ENCODE peak calls at places on chromosome 22, in nine cellular contexts. J is GF-D8; P is A549; U is stimulated activated naive CD8-positive, alpha-beta T cell treated with anti-CD3 and anti-CD28 coated beads, Interleukin-15, Interleukin-2, amounts not matched to agents 100 U/mL and 50 U/mL, for 24 hours; G is kidney; L is posterior cingulate gyrus; V is lower leg skin; M is AG04450; W is RKO. A is an unnamed sample.

GRCh38 chr22:29014301-29014700 is 47.3 kb downstream of the C22orf31 start:
- DNase-seq in J (no peak), P (no peak), U (no peak), G (no peak), L (no peak), V (no peak), M (no peak), W (no peak), A (no peak)

GRCh38 chr22:30270841-30271240 is 4.2 kb upstream of the OSM start:
- DNase-seq in J (peak; percentile 84), P (no peak), U (no peak), G (peak; percentile 85), L (no peak), V (peak; percentile 95), M (no peak), W (peak; percentile 59), A (no peak)

GRCh38 chr22:44399196-44399837 is 86.6 kb upstream of the SHISAL1 start:
- DNase-seq in J (no peak), P (no peak), U (no peak), G (peak; percentile 30), L (peak; percentile 4), V (peak; percentile 69), M (no peak), W (no peak), A (no peak)

GRCh38 chr22:26298605-26299310 is 129.5 kb downstream of the SEZ6L start:
- DNase-seq in J (no peak), P (no peak), U (no peak), G (no peak), L (no peak), V (peak; percentile 61), M (no peak), W (no peak), A (no peak)

GRCh38 chr22:44776535-44777363 is 24.4 kb downstream of the ARHGAP8 start:
- DNase-seq in J (no peak), P (no peak), U (no peak), G (peak; percentile 75), L (no peak), V (no peak), M (no peak), W (no peak), A (no peak)

GRCh38 chr22:30178180-30179126 is 68.1 kb downstream of the LIF start:
- DNase-seq in J (no peak), P (no peak), U (peak; percentile 52), G (no peak), L (no peak), V (no peak), M (no peak), W (no peak), A (peak; percentile 49)

GRCh38 chr22:27110985-27111451 is 453.6 kb downstream of the MIAT start:
- DNase-seq in J (no peak), P (peak; percentile 78), U (no peak), G (no peak), L (no peak), V (no peak), M (no peak), W (no peak), A (no peak)

GRCh38 chr22:22358136-22358535 is 113.5 kb downstream of the VPREB1 start:
- DNase-seq in J (no peak), P (no peak), U (no peak), G (no peak), L (no peak), V (no peak), M (no peak), W (no peak), A (no peak)

GRCh38 chr22:27719535-27720227 is 81.9 kb downstream of the MN1 start:
- DNase-seq in J (no peak), P (peak; percentile 69), U (no peak), G (no peak), L (peak; percentile 68), V (peak; percentile 88), M (no peak), W (peak; percentile 8), A (peak; percentile 63)

GRCh38 chr22:39368402-39368801 is 18.6 kb downstream of the SYNGR1 start:
- DNase-seq in J (no peak), P (no peak), U (no peak), G (no peak), L (no peak), V (no peak), M (no peak), W (no peak), A (no peak)

GRCh38 chr22:41908409-41909289 is 6.2 kb downstream of the SHISA8 start:
- DNase-seq in J (no peak), P (no peak), U (no peak), G (no peak), L (no peak), V (no peak), M (no peak), W (no peak), A (no peak)

GRCh38 chr22:40056163-40056958 is 61.6 kb downstream of the FAM83F start:
- DNase-seq in J (peak; percentile 40), P (no peak), U (no peak), G (no peak), L (no peak), V (no peak), M (no peak), W (no peak), A (no peak)

GRCh38 chr22:49214976-49215375 is 612.7 kb downstream of the BRD1 start:
- DNase-seq in J (no peak), P (no peak), U (no peak), G (peak; percentile 53), L (no peak), V (peak; percentile 56), M (no peak), W (no peak), A (no peak)

GRCh38 chr22:25395915-25396314 is 168.6 kb upstream of the GRK3 start:
- DNase-seq in J (no peak), P (no peak), U (peak; percentile 22), G (peak; percentile 34), L (no peak), V (no peak), M (no peak), W (no peak), A (no peak)

GRCh38 chr22:17606472-17606871 is 22.1 kb downstream of the ATP6V1E1 start:
- DNase-seq in J (no peak), P (no peak), U (no peak), G (no peak), L (no peak), V (no peak), M (peak; percentile 16), W (no peak), A (no peak)

GRCh38 chr22:36331912-36332622 is 55.7 kb downstream of the MYH9 start:
- DNase-seq in J (peak; percentile 56), P (no peak), U (peak; percentile 71), G (peak; percentile 93), L (peak; percentile 54), V (peak; percentile 96), M (no peak), W (no peak), A (no peak)

GRCh38 chr22:46437990-46438389 is 99.4 kb downstream of the CELSR1 start:
- DNase-seq in J (no peak), P (no peak), U (no peak), G (no peak), L (no peak), V (no peak), M (no peak), W (no peak), A (no peak)

GRCh38 chr22:42134033-42135020 is 3.7 kb upstream of the CYP2D6 start:
- DNase-seq in J (no peak), P (no peak), U (no peak), G (peak; percentile 70), L (no peak), V (peak; percentile 83), M (no peak), W (no peak), A (no peak)

GRCh38 chr22:27637604-27638003 is 164.0 kb downstream of the MN1 start:
- DNase-seq in J (no peak), P (no peak), U (no peak), G (no peak), L (no peak), V (no peak), M (no peak), W (no peak), A (no peak)

GRCh38 chr22:23533328-23533762 is 46.7 kb downstream of the IGLL1 start:
- DNase-seq in J (no peak), P (peak; percentile 58), U (peak; percentile 48), G (peak; percentile 61), L (no peak), V (no peak), M (no peak), W (peak; percentile 36), A (peak; percentile 66)

GRCh38 chr22:39543095-39543494 is 10.5 kb upstream of the RPS19BP1 start:
- DNase-seq in J (no peak), P (peak; percentile 35), U (no peak), G (no peak), L (no peak), V (no peak), M (no peak), W (no peak), A (peak; percentile 68)

GRCh38 chr22:40674274-40674673 is 5.0 kb upstream of the MCHR1 start:
- DNase-seq in J (no peak), P (no peak), U (no peak), G (no peak), L (no peak), V (no peak), M (no peak), W (no peak), A (no peak)

GRCh38 chr22:20209761-20210250 is 58.3 kb downstream of the RTN4R start:
- DNase-seq in J (no peak), P (no peak), U (no peak), G (no peak), L (no peak), V (no peak), M (no peak), W (no peak), A (no peak)

GRCh38 chr22:42202669-42203068 is 67.8 kb downstream of the TCF20 start:
- DNase-seq in J (no peak), P (no peak), U (peak; percentile 44), G (no peak), L (no peak), V (no peak), M (peak; percentile 21), W (no peak), A (no peak)

GRCh38 chr22:43956805-43957463 is 1.7 kb downstream of the SAMM50 start:
- DNase-seq in J (no peak), P (no peak), U (no peak), G (no peak), L (no peak), V (no peak), M (no peak), W (no peak), A (no peak)

GRCh38 chr22:27405672-27406388 is 395.7 kb downstream of the MN1 start:
- DNase-seq in J (no peak), P (peak; percentile 48), U (peak; percentile 49), G (no peak), L (peak; percentile 67), V (no peak), M (no peak), W (no peak), A (peak; percentile 61)